ENCODE peak calls at places on chromosome 7, in ten cellular contexts. One of them, this sample, is unnamed.

GRCh38 chr7:43647772-43648643 is 65.1 kb downstream of the STK17A start:
- DNase-seq in KG1: peak
- DNase-seq in activated CD4-positive, CD25-positive, alpha-beta regulatory T cell treated with anti-CD3 and anti-CD28 coated beads, Interleukin-2, amount 50 U/mL, for 16 hours: no peak
- DNase-seq in fibroblast of the conjunctiva: peak
- DNase-seq in GM04503: peak
- DNase-seq in GM20000: peak
- DNase-seq in caudate nucleus: peak
- DNase-seq in Caki2: peak
- DNase-seq in cardiac fibroblast: peak
- DNase-seq in HTR-8/SVneo: peak
- DNase-seq in this sample: peak

GRCh38 chr7:35652124-35652523 is 42.8 kb downstream of the HERPUD2 start:
- DNase-seq in KG1: no peak
- DNase-seq in activated CD4-positive, CD25-positive, alpha-beta regulatory T cell treated with anti-CD3 and anti-CD28 coated beads, Interleukin-2, amount 50 U/mL, for 16 hours: no peak
- DNase-seq in fibroblast of the conjunctiva: no peak
- DNase-seq in GM04503: no peak
- DNase-seq in GM20000: no peak
- DNase-seq in caudate nucleus: no peak
- DNase-seq in Caki2: no peak
- DNase-seq in cardiac fibroblast: no peak
- DNase-seq in HTR-8/SVneo: no peak
- DNase-seq in this sample: no peak

GRCh38 chr7:82851126-82851525 is 311.6 kb downstream of the PCLO start:
- DNase-seq in KG1: no peak
- DNase-seq in activated CD4-positive, CD25-positive, alpha-beta regulatory T cell treated with anti-CD3 and anti-CD28 coated beads, Interleukin-2, amount 50 U/mL, for 16 hours: no peak
- DNase-seq in fibroblast of the conjunctiva: no peak
- DNase-seq in GM04503: no peak
- DNase-seq in GM20000: no peak
- DNase-seq in caudate nucleus: no peak
- DNase-seq in Caki2: no peak
- DNase-seq in cardiac fibroblast: no peak
- DNase-seq in HTR-8/SVneo: no peak
- DNase-seq in this sample: no peak

GRCh38 chr7:154857728-154858681 is 144.9 kb downstream of the PAXIP1 start:
- DNase-seq in KG1: no peak
- DNase-seq in activated CD4-positive, CD25-positive, alpha-beta regulatory T cell treated with anti-CD3 and anti-CD28 coated beads, Interleukin-2, amount 50 U/mL, for 16 hours: no peak
- DNase-seq in fibroblast of the conjunctiva: no peak
- DNase-seq in GM04503: no peak
- DNase-seq in GM20000: no peak
- DNase-seq in caudate nucleus: no peak
- DNase-seq in Caki2: no peak
- DNase-seq in cardiac fibroblast: no peak
- DNase-seq in HTR-8/SVneo: no peak
- DNase-seq in this sample: no peak

GRCh38 chr7:17256375-17256774 is 42.1 kb upstream of the AHR start:
- DNase-seq in KG1: no peak
- DNase-seq in activated CD4-positive, CD25-positive, alpha-beta regulatory T cell treated with anti-CD3 and anti-CD28 coated beads, Interleukin-2, amount 50 U/mL, for 16 hours: no peak
- DNase-seq in fibroblast of the conjunctiva: no peak
- DNase-seq in GM04503: no peak
- DNase-seq in GM20000: no peak
- DNase-seq in caudate nucleus: no peak
- DNase-seq in Caki2: no peak
- DNase-seq in cardiac fibroblast: no peak
- DNase-seq in HTR-8/SVneo: no peak
- DNase-seq in this sample: no peak

GRCh38 chr7:90692396-90692795 is 96.3 kb downstream of the CDK14 start:
- DNase-seq in KG1: no peak
- DNase-seq in activated CD4-positive, CD25-positive, alpha-beta regulatory T cell treated with anti-CD3 and anti-CD28 coated beads, Interleukin-2, amount 50 U/mL, for 16 hours: no peak
- DNase-seq in fibroblast of the conjunctiva: no peak
- DNase-seq in GM04503: no peak
- DNase-seq in GM20000: no peak
- DNase-seq in caudate nucleus: no peak
- DNase-seq in Caki2: no peak
- DNase-seq in cardiac fibroblast: no peak
- DNase-seq in HTR-8/SVneo: no peak
- DNase-seq in this sample: no peak

GRCh38 chr7:157751351-157751750 is 414.5 kb downstream of the DNAJB6 start:
- DNase-seq in KG1: no peak
- DNase-seq in activated CD4-positive, CD25-positive, alpha-beta regulatory T cell treated with anti-CD3 and anti-CD28 coated beads, Interleukin-2, amount 50 U/mL, for 16 hours: no peak
- DNase-seq in fibroblast of the conjunctiva: no peak
- DNase-seq in GM04503: no peak
- DNase-seq in GM20000: no peak
- DNase-seq in caudate nucleus: no peak
- DNase-seq in Caki2: no peak
- DNase-seq in cardiac fibroblast: no peak
- DNase-seq in HTR-8/SVneo: no peak
- DNase-seq in this sample: no peak

GRCh38 chr7:117951285-117951684 is 78.0 kb upstream of the CTTNBP2 start:
- DNase-seq in KG1: no peak
- DNase-seq in activated CD4-positive, CD25-positive, alpha-beta regulatory T cell treated with anti-CD3 and anti-CD28 coated beads, Interleukin-2, amount 50 U/mL, for 16 hours: no peak
- DNase-seq in fibroblast of the conjunctiva: no peak
- DNase-seq in GM04503: no peak
- DNase-seq in GM20000: no peak
- DNase-seq in caudate nucleus: no peak
- DNase-seq in Caki2: no peak
- DNase-seq in cardiac fibroblast: no peak
- DNase-seq in HTR-8/SVneo: no peak
- DNase-seq in this sample: peak

GRCh38 chr7:105354383-105354782 is 34.3 kb downstream of the SRPK2 start:
- DNase-seq in KG1: no peak
- DNase-seq in activated CD4-positive, CD25-positive, alpha-beta regulatory T cell treated with anti-CD3 and anti-CD28 coated beads, Interleukin-2, amount 50 U/mL, for 16 hours: no peak
- DNase-seq in fibroblast of the conjunctiva: no peak
- DNase-seq in GM04503: no peak
- DNase-seq in GM20000: no peak
- DNase-seq in caudate nucleus: no peak
- DNase-seq in Caki2: peak
- DNase-seq in cardiac fibroblast: peak
- DNase-seq in HTR-8/SVneo: no peak
- DNase-seq in this sample: no peak

GRCh38 chr7:5526190-5527037 is 102.8 kb upstream of the TNRC18 start:
- DNase-seq in KG1: no peak
- DNase-seq in activated CD4-positive, CD25-positive, alpha-beta regulatory T cell treated with anti-CD3 and anti-CD28 coated beads, Interleukin-2, amount 50 U/mL, for 16 hours: no peak
- DNase-seq in fibroblast of the conjunctiva: no peak
- DNase-seq in GM04503: no peak
- DNase-seq in GM20000: no peak
- DNase-seq in caudate nucleus: no peak
- DNase-seq in Caki2: peak
- DNase-seq in cardiac fibroblast: peak
- DNase-seq in HTR-8/SVneo: no peak
- DNase-seq in this sample: peak